ENCODE peak calls at places on chromosomes 16 and 17, in ten cellular contexts. One of them, this sample, is unnamed.

GRCh38 chr16:64307431-64307830 is 814.4 kb downstream of the CDH11 start:
- DNase-seq in GM23248: no peak
- DNase-seq in H54: no peak
- DNase-seq in Calu3: no peak
- DNase-seq in stimulated activated CD4-positive, alpha-beta T cell treated with anti-CD3 and anti-CD28 coated beads, Interleukin-1b, Interleukin-23, amount 100 ng/mL, for 1 hour: no peak
- DNase-seq in PC-3: no peak
- DNase-seq in myocyte: no peak
- DNase-seq in left ventricle myocardium inferior: no peak
- DNase-seq in mucosa of gallbladder: no peak
- DNase-seq in NCI-H2171 treated with DMSO at 0.1 percent for 48 hours: no peak
- DNase-seq in this sample: no peak

GRCh38 chr17:47222032-47222431 is 12.9 kb downstream of the MYL4 start:
- DNase-seq in stimulated activated CD4-positive, alpha-beta T cell treated with anti-CD3 and anti-CD28 coated beads, Interleukin-1b, Interleukin-23, amount 100 ng/mL, for 1 hour: no peak
- DNase-seq in H54: no peak
- DNase-seq in left ventricle myocardium inferior: no peak
- DNase-seq in NCI-H2171 treated with DMSO at 0.1 percent for 48 hours: no peak
- DNase-seq in myocyte: no peak
- DNase-seq in PC-3: no peak
- DNase-seq in GM23248: no peak
- DNase-seq in Calu3: no peak
- DNase-seq in mucosa of gallbladder: no peak
- DNase-seq in this sample: no peak

GRCh38 chr17:76384987-76385891 is 830 bp downstream of the SPHK1 start:
- DNase-seq in NCI-H2171 treated with DMSO at 0.1 percent for 48 hours: no peak
- DNase-seq in left ventricle myocardium inferior: peak; percentile 41
- DNase-seq in Calu3: peak; percentile 30
- DNase-seq in H54: peak; percentile 77
- DNase-seq in GM23248: peak; percentile 95
- DNase-seq in mucosa of gallbladder: no peak
- DNase-seq in PC-3: peak; percentile 64
- DNase-seq in stimulated activated CD4-positive, alpha-beta T cell treated with anti-CD3 and anti-CD28 coated beads, Interleukin-1b, Interleukin-23, amount 100 ng/mL, for 1 hour: peak; percentile 20
- DNase-seq in myocyte: peak; percentile 39
- DNase-seq in this sample: peak; percentile 87

GRCh38 chr16:10558305-10558704 is 22.1 kb downstream of the EMP2 start:
- DNase-seq in mucosa of gallbladder: no peak
- DNase-seq in NCI-H2171 treated with DMSO at 0.1 percent for 48 hours: no peak
- DNase-seq in myocyte: no peak
- DNase-seq in Calu3: no peak
- DNase-seq in left ventricle myocardium inferior: no peak
- DNase-seq in GM23248: no peak
- DNase-seq in H54: no peak
- DNase-seq in PC-3: no peak
- DNase-seq in stimulated activated CD4-positive, alpha-beta T cell treated with anti-CD3 and anti-CD28 coated beads, Interleukin-1b, Interleukin-23, amount 100 ng/mL, for 1 hour: no peak
- DNase-seq in this sample: no peak

GRCh38 chr17:77822302-77823030 is 136.0 kb upstream of the TNRC6C start:
- DNase-seq in myocyte: no peak
- DNase-seq in mucosa of gallbladder: no peak
- DNase-seq in left ventricle myocardium inferior: peak; percentile 59
- DNase-seq in GM23248: peak; percentile 58
- DNase-seq in H54: no peak
- DNase-seq in NCI-H2171 treated with DMSO at 0.1 percent for 48 hours: no peak
- DNase-seq in Calu3: no peak
- DNase-seq in stimulated activated CD4-positive, alpha-beta T cell treated with anti-CD3 and anti-CD28 coated beads, Interleukin-1b, Interleukin-23, amount 100 ng/mL, for 1 hour: no peak
- DNase-seq in PC-3: no peak
- DNase-seq in this sample: no peak

GRCh38 chr17:80460286-80460881 is 16.0 kb downstream of the NPTX1 start:
- DNase-seq in NCI-H2171 treated with DMSO at 0.1 percent for 48 hours: no peak
- DNase-seq in Calu3: no peak
- DNase-seq in GM23248: no peak
- DNase-seq in PC-3: no peak
- DNase-seq in myocyte: peak; percentile 69
- DNase-seq in stimulated activated CD4-positive, alpha-beta T cell treated with anti-CD3 and anti-CD28 coated beads, Interleukin-1b, Interleukin-23, amount 100 ng/mL, for 1 hour: no peak
- DNase-seq in left ventricle myocardium inferior: no peak
- DNase-seq in mucosa of gallbladder: peak; percentile 54
- DNase-seq in H54: no peak
- DNase-seq in this sample: no peak

GRCh38 chr16:89700649-89701424 is 668 bp downstream of the SPATA2L start:
- DNase-seq in PC-3: peak; percentile 57
- DNase-seq in myocyte: peak; percentile 19
- DNase-seq in GM23248: peak; percentile 82
- DNase-seq in left ventricle myocardium inferior: no peak
- DNase-seq in Calu3: peak; percentile 77
- DNase-seq in mucosa of gallbladder: peak; percentile 65
- DNase-seq in NCI-H2171 treated with DMSO at 0.1 percent for 48 hours: peak; percentile 33
- DNase-seq in H54: no peak
- DNase-seq in stimulated activated CD4-positive, alpha-beta T cell treated with anti-CD3 and anti-CD28 coated beads, Interleukin-1b, Interleukin-23, amount 100 ng/mL, for 1 hour: no peak
- DNase-seq in this sample: peak; percentile 50

GRCh38 chr16:80931661-80931984 is 75.1 kb downstream of the CMC2 start:
- DNase-seq in Calu3: no peak
- DNase-seq in mucosa of gallbladder: no peak
- DNase-seq in left ventricle myocardium inferior: no peak
- DNase-seq in myocyte: no peak
- DNase-seq in stimulated activated CD4-positive, alpha-beta T cell treated with anti-CD3 and anti-CD28 coated beads, Interleukin-1b, Interleukin-23, amount 100 ng/mL, for 1 hour: no peak
- DNase-seq in H54: no peak
- DNase-seq in PC-3: no peak
- DNase-seq in GM23248: no peak
- DNase-seq in NCI-H2171 treated with DMSO at 0.1 percent for 48 hours: no peak
- DNase-seq in this sample: no peak

GRCh38 chr16:89410794-89411309 is 79.5 kb downstream of the ANKRD11 start:
- DNase-seq in NCI-H2171 treated with DMSO at 0.1 percent for 48 hours: no peak
- DNase-seq in GM23248: peak; percentile 84
- DNase-seq in Calu3: peak; percentile 43
- DNase-seq in H54: no peak
- DNase-seq in PC-3: no peak
- DNase-seq in stimulated activated CD4-positive, alpha-beta T cell treated with anti-CD3 and anti-CD28 coated beads, Interleukin-1b, Interleukin-23, amount 100 ng/mL, for 1 hour: no peak
- DNase-seq in myocyte: peak; percentile 93
- DNase-seq in mucosa of gallbladder: peak; percentile 89
- DNase-seq in left ventricle myocardium inferior: peak; percentile 55
- DNase-seq in this sample: peak; percentile 70

GRCh38 chr17:73261952-73262675 is 434 bp upstream of the CPSF4L start:
- DNase-seq in GM23248: no peak
- DNase-seq in left ventricle myocardium inferior: no peak
- DNase-seq in NCI-H2171 treated with DMSO at 0.1 percent for 48 hours: no peak
- DNase-seq in Calu3: peak; percentile 77
- DNase-seq in PC-3: no peak
- DNase-seq in myocyte: no peak
- DNase-seq in stimulated activated CD4-positive, alpha-beta T cell treated with anti-CD3 and anti-CD28 coated beads, Interleukin-1b, Interleukin-23, amount 100 ng/mL, for 1 hour: no peak
- DNase-seq in H54: no peak
- DNase-seq in mucosa of gallbladder: peak; percentile 40
- DNase-seq in this sample: no peak

GRCh38 chr16:8655184-8655717 is 19.2 kb upstream of the ABAT start:
- DNase-seq in myocyte: peak; percentile 41
- DNase-seq in GM23248: peak; percentile 48
- DNase-seq in PC-3: no peak
- DNase-seq in stimulated activated CD4-positive, alpha-beta T cell treated with anti-CD3 and anti-CD28 coated beads, Interleukin-1b, Interleukin-23, amount 100 ng/mL, for 1 hour: no peak
- DNase-seq in H54: no peak
- DNase-seq in Calu3: peak; percentile 62
- DNase-seq in NCI-H2171 treated with DMSO at 0.1 percent for 48 hours: no peak
- DNase-seq in left ventricle myocardium inferior: no peak
- DNase-seq in mucosa of gallbladder: no peak
- DNase-seq in this sample: peak; percentile 44

GRCh38 chr17:57068707-57069106 is 16.3 kb upstream of the AKAP1 start:
- DNase-seq in mucosa of gallbladder: no peak
- DNase-seq in myocyte: no peak
- DNase-seq in left ventricle myocardium inferior: no peak
- DNase-seq in H54: no peak
- DNase-seq in Calu3: no peak
- DNase-seq in stimulated activated CD4-positive, alpha-beta T cell treated with anti-CD3 and anti-CD28 coated beads, Interleukin-1b, Interleukin-23, amount 100 ng/mL, for 1 hour: no peak
- DNase-seq in PC-3: no peak
- DNase-seq in GM23248: no peak
- DNase-seq in NCI-H2171 treated with DMSO at 0.1 percent for 48 hours: no peak
- DNase-seq in this sample: no peak

GRCh38 chr16:87410530-87410929 is 18.4 kb downstream of the MAP1LC3B start:
- DNase-seq in mucosa of gallbladder: no peak
- DNase-seq in stimulated activated CD4-positive, alpha-beta T cell treated with anti-CD3 and anti-CD28 coated beads, Interleukin-1b, Interleukin-23, amount 100 ng/mL, for 1 hour: no peak
- DNase-seq in myocyte: no peak
- DNase-seq in H54: no peak
- DNase-seq in left ventricle myocardium inferior: peak; percentile 8
- DNase-seq in NCI-H2171 treated with DMSO at 0.1 percent for 48 hours: no peak
- DNase-seq in PC-3: no peak
- DNase-seq in Calu3: no peak
- DNase-seq in GM23248: no peak
- DNase-seq in this sample: no peak

GRCh38 chr16:53893731-53894435 is 189.9 kb downstream of the FTO start:
- DNase-seq in GM23248: peak; percentile 89
- DNase-seq in mucosa of gallbladder: no peak
- DNase-seq in NCI-H2171 treated with DMSO at 0.1 percent for 48 hours: no peak
- DNase-seq in PC-3: peak; percentile 68
- DNase-seq in left ventricle myocardium inferior: no peak
- DNase-seq in myocyte: peak; percentile 45
- DNase-seq in H54: no peak
- DNase-seq in stimulated activated CD4-positive, alpha-beta T cell treated with anti-CD3 and anti-CD28 coated beads, Interleukin-1b, Interleukin-23, amount 100 ng/mL, for 1 hour: no peak
- DNase-seq in Calu3: peak; percentile 12
- DNase-seq in this sample: peak; percentile 76

GRCh38 chr16:88630433-88630832 is 7.9 kb upstream of the IL17C start:
- DNase-seq in PC-3: no peak
- DNase-seq in myocyte: no peak
- DNase-seq in stimulated activated CD4-positive, alpha-beta T cell treated with anti-CD3 and anti-CD28 coated beads, Interleukin-1b, Interleukin-23, amount 100 ng/mL, for 1 hour: no peak
- DNase-seq in GM23248: no peak
- DNase-seq in NCI-H2171 treated with DMSO at 0.1 percent for 48 hours: no peak
- DNase-seq in Calu3: no peak
- DNase-seq in mucosa of gallbladder: no peak
- DNase-seq in H54: no peak
- DNase-seq in left ventricle myocardium inferior: no peak
- DNase-seq in this sample: no peak

GRCh38 chr17:70976447-70976846 is 807.1 kb downstream of the KCNJ2 start:
- DNase-seq in PC-3: no peak
- DNase-seq in GM23248: no peak
- DNase-seq in NCI-H2171 treated with DMSO at 0.1 percent for 48 hours: peak; percentile 6
- DNase-seq in mucosa of gallbladder: no peak
- DNase-seq in H54: no peak
- DNase-seq in left ventricle myocardium inferior: no peak
- DNase-seq in myocyte: no peak
- DNase-seq in Calu3: no peak
- DNase-seq in stimulated activated CD4-positive, alpha-beta T cell treated with anti-CD3 and anti-CD28 coated beads, Interleukin-1b, Interleukin-23, amount 100 ng/mL, for 1 hour: no peak
- DNase-seq in this sample: no peak

GRCh38 chr16:67257486-67258159 is 8.8 kb downstream of the SLC9A5 start:
- DNase-seq in left ventricle myocardium inferior: no peak
- DNase-seq in mucosa of gallbladder: no peak
- DNase-seq in PC-3: no peak
- DNase-seq in myocyte: no peak
- DNase-seq in GM23248: peak; percentile 77
- DNase-seq in H54: no peak
- DNase-seq in Calu3: no peak
- DNase-seq in NCI-H2171 treated with DMSO at 0.1 percent for 48 hours: no peak
- DNase-seq in stimulated activated CD4-positive, alpha-beta T cell treated with anti-CD3 and anti-CD28 coated beads, Interleukin-1b, Interleukin-23, amount 100 ng/mL, for 1 hour: no peak
- DNase-seq in this sample: no peak

GRCh38 chr17:2361361-2361760 is 24.1 kb downstream of the SGSM2 start:
- DNase-seq in H54: no peak
- DNase-seq in PC-3: no peak
- DNase-seq in NCI-H2171 treated with DMSO at 0.1 percent for 48 hours: no peak
- DNase-seq in myocyte: no peak
- DNase-seq in Calu3: peak; percentile 60
- DNase-seq in left ventricle myocardium inferior: no peak
- DNase-seq in stimulated activated CD4-positive, alpha-beta T cell treated with anti-CD3 and anti-CD28 coated beads, Interleukin-1b, Interleukin-23, amount 100 ng/mL, for 1 hour: no peak
- DNase-seq in mucosa of gallbladder: no peak
- DNase-seq in GM23248: no peak
- DNase-seq in this sample: no peak

GRCh38 chr17:31216053-31216751 is 80.8 kb downstream of the OMG start:
- DNase-seq in Calu3: no peak
- DNase-seq in left ventricle myocardium inferior: no peak
- DNase-seq in GM23248: peak; percentile 87
- DNase-seq in PC-3: peak; percentile 62
- DNase-seq in NCI-H2171 treated with DMSO at 0.1 percent for 48 hours: peak; percentile 49
- DNase-seq in stimulated activated CD4-positive, alpha-beta T cell treated with anti-CD3 and anti-CD28 coated beads, Interleukin-1b, Interleukin-23, amount 100 ng/mL, for 1 hour: no peak
- DNase-seq in mucosa of gallbladder: no peak
- DNase-seq in myocyte: peak; percentile 61
- DNase-seq in H54: no peak
- DNase-seq in this sample: peak; percentile 92

GRCh38 chr17:72717676-72718075 is 374.8 kb downstream of the SLC39A11 start:
- DNase-seq in mucosa of gallbladder: no peak
- DNase-seq in Calu3: peak; percentile 82
- DNase-seq in stimulated activated CD4-positive, alpha-beta T cell treated with anti-CD3 and anti-CD28 coated beads, Interleukin-1b, Interleukin-23, amount 100 ng/mL, for 1 hour: no peak
- DNase-seq in GM23248: no peak
- DNase-seq in myocyte: no peak
- DNase-seq in H54: no peak
- DNase-seq in left ventricle myocardium inferior: no peak
- DNase-seq in PC-3: peak; percentile 74
- DNase-seq in NCI-H2171 treated with DMSO at 0.1 percent for 48 hours: no peak
- DNase-seq in this sample: no peak

GRCh38 chr17:65455972-65456343 is 105.5 kb downstream of the AXIN2 start:
- DNase-seq in NCI-H2171 treated with DMSO at 0.1 percent for 48 hours: peak; percentile 32
- DNase-seq in H54: no peak
- DNase-seq in left ventricle myocardium inferior: no peak
- DNase-seq in PC-3: peak; percentile 43
- DNase-seq in mucosa of gallbladder: no peak
- DNase-seq in myocyte: peak; percentile 34
- DNase-seq in GM23248: no peak
- DNase-seq in Calu3: no peak
- DNase-seq in stimulated activated CD4-positive, alpha-beta T cell treated with anti-CD3 and anti-CD28 coated beads, Interleukin-1b, Interleukin-23, amount 100 ng/mL, for 1 hour: no peak
- DNase-seq in this sample: no peak

GRCh38 chr16:59683709-59684108 is 949.6 kb upstream of the GOT2 start:
- DNase-seq in mucosa of gallbladder: no peak
- DNase-seq in stimulated activated CD4-positive, alpha-beta T cell treated with anti-CD3 and anti-CD28 coated beads, Interleukin-1b, Interleukin-23, amount 100 ng/mL, for 1 hour: no peak
- DNase-seq in NCI-H2171 treated with DMSO at 0.1 percent for 48 hours: no peak
- DNase-seq in myocyte: no peak
- DNase-seq in PC-3: peak; percentile 13
- DNase-seq in H54: no peak
- DNase-seq in GM23248: peak; percentile 20
- DNase-seq in Calu3: no peak
- DNase-seq in left ventricle myocardium inferior: no peak
- DNase-seq in this sample: no peak

GRCh38 chr17:58617563-58617962 is 74.3 kb downstream of the TEX14 start:
- DNase-seq in Calu3: no peak
- DNase-seq in NCI-H2171 treated with DMSO at 0.1 percent for 48 hours: no peak
- DNase-seq in left ventricle myocardium inferior: no peak
- DNase-seq in stimulated activated CD4-positive, alpha-beta T cell treated with anti-CD3 and anti-CD28 coated beads, Interleukin-1b, Interleukin-23, amount 100 ng/mL, for 1 hour: no peak
- DNase-seq in GM23248: no peak
- DNase-seq in mucosa of gallbladder: no peak
- DNase-seq in myocyte: no peak
- DNase-seq in PC-3: no peak
- DNase-seq in H54: no peak
- DNase-seq in this sample: no peak

GRCh38 chr17:31493656-31494155 is 102.2 kb downstream of the RAB11FIP4 start:
- DNase-seq in GM23248: no peak
- DNase-seq in left ventricle myocardium inferior: no peak
- DNase-seq in myocyte: no peak
- DNase-seq in PC-3: no peak
- DNase-seq in NCI-H2171 treated with DMSO at 0.1 percent for 48 hours: no peak
- DNase-seq in stimulated activated CD4-positive, alpha-beta T cell treated with anti-CD3 and anti-CD28 coated beads, Interleukin-1b, Interleukin-23, amount 100 ng/mL, for 1 hour: no peak
- DNase-seq in mucosa of gallbladder: no peak
- DNase-seq in Calu3: no peak
- DNase-seq in H54: no peak
- DNase-seq in this sample: no peak

GRCh38 chr17:75557075-75557851 is 30.3 kb upstream of the MYO15B start:
- DNase-seq in H54: peak; percentile 89
- DNase-seq in PC-3: peak; percentile 78
- DNase-seq in stimulated activated CD4-positive, alpha-beta T cell treated with anti-CD3 and anti-CD28 coated beads, Interleukin-1b, Interleukin-23, amount 100 ng/mL, for 1 hour: no peak
- DNase-seq in myocyte: peak; percentile 90
- DNase-seq in Calu3: peak; percentile 94
- DNase-seq in GM23248: peak; percentile 32
- DNase-seq in left ventricle myocardium inferior: no peak
- DNase-seq in mucosa of gallbladder: peak; percentile 93
- DNase-seq in NCI-H2171 treated with DMSO at 0.1 percent for 48 hours: peak; percentile 43
- DNase-seq in this sample: peak; percentile 82

GRCh38 chr16:2238396-2239230 is 2.4 kb downstream of the DNASE1L2 start:
- DNase-seq in Calu3: no peak
- DNase-seq in left ventricle myocardium inferior: no peak
- DNase-seq in GM23248: no peak
- DNase-seq in NCI-H2171 treated with DMSO at 0.1 percent for 48 hours: peak; percentile 10
- DNase-seq in mucosa of gallbladder: no peak
- DNase-seq in myocyte: no peak
- DNase-seq in stimulated activated CD4-positive, alpha-beta T cell treated with anti-CD3 and anti-CD28 coated beads, Interleukin-1b, Interleukin-23, amount 100 ng/mL, for 1 hour: no peak
- DNase-seq in H54: no peak
- DNase-seq in PC-3: no peak
- DNase-seq in this sample: no peak